ENCODE peak calls at places on chromosomes 16 and 17, in nine cellular contexts. One of them, this sample, is unnamed.
A peak's percentile ranks its signal among the peaks of the same experiment; 100 is the strongest.

GRCh38 chr16:12801511-12802042 is 2.1 kb downstream of the CPPED1 start:
- DNase-seq in testis: peak; percentile 78
- DNase-seq in CD4-positive, alpha-beta T cell: no peak
- DNase-seq in aorta: no peak
- DNase-seq in heart left ventricle: no peak
- DNase-seq in CD4-positive, CD25-positive, alpha-beta regulatory T cell: no peak
- DNase-seq in brain microvascular endothelial cell: peak; percentile 93
- DNase-seq in right cardiac atrium: no peak
- DNase-seq in OCI-LY7: peak; percentile 14
- DNase-seq in this sample: no peak

GRCh38 chr17:77089118-77089477 is 51.7 kb upstream of the SEC14L1 start:
- DNase-seq in brain microvascular endothelial cell: no peak
- DNase-seq in heart left ventricle: no peak
- DNase-seq in CD4-positive, alpha-beta T cell: no peak
- DNase-seq in CD4-positive, CD25-positive, alpha-beta regulatory T cell: no peak
- DNase-seq in aorta: no peak
- DNase-seq in right cardiac atrium: no peak
- DNase-seq in OCI-LY7: peak; percentile 48
- DNase-seq in testis: no peak
- DNase-seq in this sample: peak; percentile 72

GRCh38 chr16:70696952-70697600 is 11.2 kb upstream of the MTSS2 start:
- DNase-seq in OCI-LY7: no peak
- DNase-seq in testis: no peak
- DNase-seq in right cardiac atrium: no peak
- DNase-seq in aorta: no peak
- DNase-seq in CD4-positive, CD25-positive, alpha-beta regulatory T cell: no peak
- DNase-seq in CD4-positive, alpha-beta T cell: no peak
- DNase-seq in brain microvascular endothelial cell: no peak
- DNase-seq in heart left ventricle: no peak
- DNase-seq in this sample: peak; percentile 67

GRCh38 chr17:15490634-15491261 is 23.3 kb upstream of the CDRT4 start:
- DNase-seq in right cardiac atrium: peak; percentile 83
- DNase-seq in aorta: peak; percentile 83
- DNase-seq in heart left ventricle: peak; percentile 78
- DNase-seq in testis: peak; percentile 55
- DNase-seq in OCI-LY7: no peak
- DNase-seq in brain microvascular endothelial cell: peak; percentile 73
- DNase-seq in CD4-positive, CD25-positive, alpha-beta regulatory T cell: no peak
- DNase-seq in CD4-positive, alpha-beta T cell: no peak
- DNase-seq in this sample: peak; percentile 96

GRCh38 chr17:15451681-15452080 is 15.7 kb downstream of the CDRT4 start:
- DNase-seq in aorta: no peak
- DNase-seq in testis: no peak
- DNase-seq in CD4-positive, CD25-positive, alpha-beta regulatory T cell: no peak
- DNase-seq in CD4-positive, alpha-beta T cell: no peak
- DNase-seq in brain microvascular endothelial cell: peak; percentile 65
- DNase-seq in right cardiac atrium: no peak
- DNase-seq in OCI-LY7: no peak
- DNase-seq in heart left ventricle: no peak
- DNase-seq in this sample: no peak

GRCh38 chr17:50708050-50709000 is 611 bp upstream of the ANKRD40 start:
- DNase-seq in heart left ventricle: no peak
- DNase-seq in OCI-LY7: peak; percentile 50
- DNase-seq in testis: no peak
- DNase-seq in CD4-positive, CD25-positive, alpha-beta regulatory T cell: no peak
- DNase-seq in aorta: no peak
- DNase-seq in CD4-positive, alpha-beta T cell: no peak
- DNase-seq in brain microvascular endothelial cell: no peak
- DNase-seq in right cardiac atrium: no peak
- DNase-seq in this sample: peak; percentile 52

GRCh38 chr16:3065069-3065741 is at the start of gene IL32:
- DNase-seq in CD4-positive, CD25-positive, alpha-beta regulatory T cell: peak; percentile 64
- DNase-seq in CD4-positive, alpha-beta T cell: peak; percentile 59
- DNase-seq in testis: peak; percentile 83
- DNase-seq in heart left ventricle: peak; percentile 72
- DNase-seq in right cardiac atrium: peak; percentile 80
- DNase-seq in OCI-LY7: no peak
- DNase-seq in brain microvascular endothelial cell: peak; percentile 85
- DNase-seq in aorta: no peak
- DNase-seq in this sample: no peak

GRCh38 chr17:9875441-9875840 is 29.6 kb downstream of the RCVRN start:
- DNase-seq in aorta: no peak
- DNase-seq in brain microvascular endothelial cell: peak; percentile 32
- DNase-seq in CD4-positive, CD25-positive, alpha-beta regulatory T cell: no peak
- DNase-seq in CD4-positive, alpha-beta T cell: no peak
- DNase-seq in right cardiac atrium: no peak
- DNase-seq in OCI-LY7: no peak
- DNase-seq in heart left ventricle: no peak
- DNase-seq in testis: no peak
- DNase-seq in this sample: peak; percentile 79

GRCh38 chr16:2795714-2796143 is 2.5 kb upstream of the PRSS41 start:
- DNase-seq in heart left ventricle: no peak
- DNase-seq in CD4-positive, CD25-positive, alpha-beta regulatory T cell: no peak
- DNase-seq in CD4-positive, alpha-beta T cell: no peak
- DNase-seq in brain microvascular endothelial cell: no peak
- DNase-seq in right cardiac atrium: no peak
- DNase-seq in OCI-LY7: no peak
- DNase-seq in aorta: peak; percentile 46
- DNase-seq in testis: no peak
- DNase-seq in this sample: peak; percentile 29

GRCh38 chr17:29059281-29059680 is 16.3 kb downstream of the PIPOX start:
- DNase-seq in aorta: no peak
- DNase-seq in right cardiac atrium: no peak
- DNase-seq in CD4-positive, alpha-beta T cell: no peak
- DNase-seq in testis: no peak
- DNase-seq in brain microvascular endothelial cell: peak; percentile 16
- DNase-seq in heart left ventricle: no peak
- DNase-seq in CD4-positive, CD25-positive, alpha-beta regulatory T cell: no peak
- DNase-seq in OCI-LY7: no peak
- DNase-seq in this sample: no peak

DNA sequence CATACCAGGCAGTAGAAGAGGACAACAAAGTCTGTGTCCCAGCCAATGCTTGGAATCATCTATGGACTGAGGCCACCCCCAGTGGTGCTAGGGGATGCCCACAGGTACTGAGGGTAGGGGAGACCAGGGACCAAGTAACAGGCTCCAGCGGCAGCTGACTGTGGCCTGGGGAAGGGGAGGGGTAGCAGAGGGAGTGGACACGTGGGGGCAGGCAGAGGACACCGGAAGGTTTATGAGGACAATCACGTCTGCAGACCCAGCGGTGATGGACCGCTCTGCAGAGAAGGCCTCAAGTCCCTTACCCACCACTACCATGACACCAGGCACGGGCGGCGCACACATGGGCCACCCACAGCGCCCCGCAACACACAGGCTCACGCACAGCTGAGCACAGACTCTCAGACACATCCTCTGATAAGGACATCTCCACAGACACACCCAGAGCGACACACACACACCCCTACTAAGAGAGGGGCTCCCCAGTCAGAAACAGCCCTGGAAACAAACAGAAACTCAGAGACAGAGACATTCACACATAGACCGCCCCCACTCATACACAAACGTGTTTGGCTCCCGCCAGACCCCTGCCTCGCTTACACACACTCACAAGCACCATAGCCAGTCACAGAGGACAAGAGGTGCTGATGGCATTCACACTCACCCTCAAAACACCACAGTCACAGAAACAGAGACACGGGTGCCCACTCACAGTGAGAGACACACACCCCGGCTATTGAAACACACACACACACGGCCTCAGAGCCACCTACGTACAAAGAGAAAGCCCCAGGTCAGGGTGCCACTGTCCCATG is 35.8 kb downstream of the SRCIN1 start:
- DNase-seq in CD4-positive, alpha-beta T cell: no peak
- DNase-seq in testis: no peak
- DNase-seq in heart left ventricle: no peak
- DNase-seq in aorta: no peak
- DNase-seq in brain microvascular endothelial cell: no peak
- DNase-seq in right cardiac atrium: peak; percentile 16
- DNase-seq in OCI-LY7: no peak
- DNase-seq in CD4-positive, CD25-positive, alpha-beta regulatory T cell: no peak
- DNase-seq in this sample: no peak
- H3K27ac ChIP-seq in CD4-positive, alpha-beta T cell: no peak overlapping the region
- H3K27ac ChIP-seq in testis: no peak overlapping the region
- H3K27ac ChIP-seq in heart left ventricle: no peak overlapping the region
- H3K27ac ChIP-seq in aorta: no peak overlapping the region
- H3K27ac ChIP-seq in brain microvascular endothelial cell: no peak overlapping the region
- H3K27ac ChIP-seq in right cardiac atrium: no peak overlapping the region
- H3K27ac ChIP-seq in OCI-LY7: no peak overlapping the region
- H3K27ac ChIP-seq in CD4-positive, CD25-positive, alpha-beta regulatory T cell: no peak overlapping the region
- H3K27ac ChIP-seq in this sample: no peak overlapping the region

GRCh38 chr17:2892305-2892971 is 96.2 kb downstream of the RAP1GAP2 start:
- DNase-seq in right cardiac atrium: no peak
- DNase-seq in CD4-positive, CD25-positive, alpha-beta regulatory T cell: no peak
- DNase-seq in brain microvascular endothelial cell: peak; percentile 75
- DNase-seq in OCI-LY7: no peak
- DNase-seq in aorta: no peak
- DNase-seq in CD4-positive, alpha-beta T cell: no peak
- DNase-seq in testis: no peak
- DNase-seq in heart left ventricle: no peak
- DNase-seq in this sample: peak; percentile 54
- H3K27ac ChIP-seq in right cardiac atrium: no peak overlapping the region
- H3K27ac ChIP-seq in CD4-positive, CD25-positive, alpha-beta regulatory T cell: no peak overlapping the region
- H3K27ac ChIP-seq in brain microvascular endothelial cell: no peak overlapping the region
- H3K27ac ChIP-seq in OCI-LY7: no peak overlapping the region
- H3K27ac ChIP-seq in aorta: no peak overlapping the region
- H3K27ac ChIP-seq in CD4-positive, alpha-beta T cell: no peak overlapping the region
- H3K27ac ChIP-seq in testis: no peak overlapping the region
- H3K27ac ChIP-seq in heart left ventricle: no peak overlapping the region
- H3K27ac ChIP-seq in this sample: no peak overlapping the region

DNA sequence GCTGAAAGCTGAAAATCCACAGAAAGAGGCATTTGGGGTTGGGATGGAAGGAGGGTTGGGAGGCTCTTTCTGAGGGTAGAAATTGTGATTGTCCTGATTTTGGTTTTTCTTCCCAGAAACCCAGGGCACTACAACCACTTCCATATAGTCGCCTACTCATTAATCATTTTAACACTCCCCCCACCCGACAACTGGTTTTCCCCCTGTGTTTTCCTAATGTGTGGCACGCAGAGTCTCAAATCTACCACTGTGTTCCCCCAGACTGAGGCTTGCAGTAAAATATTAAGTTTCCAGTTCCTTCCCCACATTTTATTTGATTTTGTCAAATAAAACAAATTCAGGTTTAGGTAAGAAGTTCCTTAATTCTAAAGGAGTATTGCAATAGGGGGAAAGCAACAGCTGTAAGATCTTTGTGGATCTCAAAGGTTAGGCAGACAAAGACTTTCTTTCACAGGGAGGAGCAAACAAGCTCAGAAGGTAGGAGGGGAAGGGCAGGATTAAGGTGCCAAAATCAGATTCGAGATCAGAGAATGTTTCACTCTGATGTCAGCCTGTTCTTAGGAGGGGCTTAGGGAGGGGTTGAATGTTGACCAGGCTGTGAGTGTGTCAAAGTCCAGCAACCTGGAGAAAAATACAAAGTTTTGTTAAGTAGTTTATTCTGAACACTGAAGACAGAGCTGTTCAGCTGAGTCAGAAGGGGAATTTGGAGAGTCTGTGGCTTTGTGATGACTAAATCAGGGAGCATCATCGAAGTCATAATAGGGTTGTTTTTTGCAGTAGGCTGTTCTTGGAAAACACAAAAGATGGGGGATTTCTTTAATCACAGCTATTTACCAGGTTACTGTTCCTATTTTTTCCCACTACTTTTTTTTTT is 3.6 kb downstream of the ZNF267 start:
- DNase-seq in aorta: no peak
- DNase-seq in brain microvascular endothelial cell: peak; percentile 86
- DNase-seq in OCI-LY7: no peak
- DNase-seq in right cardiac atrium: no peak
- DNase-seq in CD4-positive, CD25-positive, alpha-beta regulatory T cell: peak; percentile 34
- DNase-seq in CD4-positive, alpha-beta T cell: peak; percentile 27
- DNase-seq in heart left ventricle: no peak
- DNase-seq in testis: no peak
- DNase-seq in this sample: no peak
- H3K27ac ChIP-seq in aorta: no peak overlapping the region
- H3K27ac ChIP-seq in brain microvascular endothelial cell: peak overlapping the region; percentile 95
- H3K27ac ChIP-seq in OCI-LY7: no peak overlapping the region
- H3K27ac ChIP-seq in right cardiac atrium: no peak overlapping the region
- H3K27ac ChIP-seq in CD4-positive, CD25-positive, alpha-beta regulatory T cell: peak overlapping the region; percentile 93
- H3K27ac ChIP-seq in CD4-positive, alpha-beta T cell: peak overlapping the region; percentile 59
- H3K27ac ChIP-seq in heart left ventricle: peak overlapping the region; percentile 42
- H3K27ac ChIP-seq in testis: no peak overlapping the region
- H3K27ac ChIP-seq in this sample: no peak overlapping the region

GRCh38 chr17:45098869-45099616 is 33.3 kb downstream of the PLCD3 start:
- DNase-seq in testis: peak; percentile 93
- DNase-seq in brain microvascular endothelial cell: peak; percentile 60
- DNase-seq in heart left ventricle: peak; percentile 91
- DNase-seq in right cardiac atrium: peak; percentile 96
- DNase-seq in CD4-positive, CD25-positive, alpha-beta regulatory T cell: peak; percentile 72
- DNase-seq in OCI-LY7: peak; percentile 78
- DNase-seq in CD4-positive, alpha-beta T cell: peak; percentile 69
- DNase-seq in aorta: peak; percentile 96
- DNase-seq in this sample: peak; percentile 99
- H3K27ac ChIP-seq in testis: no peak overlapping the region
- H3K27ac ChIP-seq in brain microvascular endothelial cell: no peak overlapping the region
- H3K27ac ChIP-seq in heart left ventricle: no peak overlapping the region
- H3K27ac ChIP-seq in right cardiac atrium: no peak overlapping the region
- H3K27ac ChIP-seq in CD4-positive, CD25-positive, alpha-beta regulatory T cell: no peak overlapping the region
- H3K27ac ChIP-seq in OCI-LY7: no peak overlapping the region
- H3K27ac ChIP-seq in CD4-positive, alpha-beta T cell: no peak overlapping the region
- H3K27ac ChIP-seq in aorta: no peak overlapping the region
- H3K27ac ChIP-seq in this sample: no peak overlapping the region

GRCh38 chr16:67395105-67395457 is 1.8 kb upstream of the TPPP3 start:
- DNase-seq in right cardiac atrium: no peak
- DNase-seq in CD4-positive, CD25-positive, alpha-beta regulatory T cell: no peak
- DNase-seq in heart left ventricle: no peak
- DNase-seq in aorta: no peak
- DNase-seq in brain microvascular endothelial cell: no peak
- DNase-seq in OCI-LY7: no peak
- DNase-seq in testis: no peak
- DNase-seq in CD4-positive, alpha-beta T cell: no peak
- DNase-seq in this sample: no peak
- H3K27ac ChIP-seq in right cardiac atrium: peak overlapping the region; percentile 7
- H3K27ac ChIP-seq in CD4-positive, CD25-positive, alpha-beta regulatory T cell: no peak overlapping the region
- H3K27ac ChIP-seq in heart left ventricle: peak overlapping the region; percentile 82
- H3K27ac ChIP-seq in aorta: no peak overlapping the region
- H3K27ac ChIP-seq in brain microvascular endothelial cell: no peak overlapping the region
- H3K27ac ChIP-seq in OCI-LY7: no peak overlapping the region
- H3K27ac ChIP-seq in testis: no peak overlapping the region
- H3K27ac ChIP-seq in CD4-positive, alpha-beta T cell: no peak overlapping the region
- H3K27ac ChIP-seq in this sample: no peak overlapping the region

This sample was measured in endodermal cell.